ENCODE peak calls at places on chromosomes 1 and 21, in six cellular contexts. D is esophagus squamous epithelium; K is effector CD8-positive, alpha-beta T cell; L is endothelial cell of umbilical vein; S is epithelial cell of prostate; Z is psoas muscle. T is an unnamed sample.

GRCh38 chr21:42164064-42164789 is 54.7 kb upstream of the ABCG1 start:
- DNase-seq in D (no peak), K (peak), L (peak), S (no peak), Z (peak), T (peak)

GRCh38 chr21:20445971-20446370 is 552.2 kb upstream of the NCAM2 start:
- DNase-seq in D (no peak), K (no peak), L (no peak), S (no peak), Z (no peak), T (no peak)

GRCh38 chr1:213200630-213201029 is 149.6 kb downstream of the RPS6KC1 start:
- DNase-seq in D (no peak), K (no peak), L (no peak), S (no peak), Z (no peak), T (no peak)

GRCh38 chr1:167332503-167332902 is 111.8 kb downstream of the POU2F1 start:
- DNase-seq in D (no peak), K (no peak), L (peak), S (no peak), Z (no peak), T (no peak)

GRCh38 chr21:34159617-34159883 is 86.2 kb downstream of the MRPS6 start:
- DNase-seq in D (no peak), K (no peak), L (no peak), S (no peak), Z (no peak), T (no peak)

GRCh38 chr1:98490099-98490498 is 171.4 kb upstream of the SNX7 start:
- DNase-seq in D (no peak), K (no peak), L (no peak), S (no peak), Z (no peak), T (no peak)

GRCh38 chr1:1616045-1616821 is 933 bp downstream of the MIB2 start:
- DNase-seq in D (no peak), K (peak), L (peak), S (no peak), Z (peak), T (peak)

GRCh38 chr1:6134206-6134605 is 45.9 kb downstream of the CHD5 start:
- DNase-seq in D (no peak), K (no peak), L (no peak), S (no peak), Z (peak), T (no peak)

GRCh38 chr1:235990376-235990795 is 74.5 kb downstream of the NID1 start:
- DNase-seq in D (no peak), K (no peak), L (no peak), S (no peak), Z (no peak), T (no peak)

GRCh38 chr1:26066160-26066559 is 1.3 kb downstream of the TRIM63 start:
- DNase-seq in D (no peak), K (no peak), L (no peak), S (no peak), Z (peak), T (no peak)

GRCh38 chr1:15578921-15579682 is 5.7 kb downstream of the AGMAT start:
- DNase-seq in D (peak), K (no peak), L (no peak), S (no peak), Z (no peak), T (no peak)

GRCh38 chr1:1869459-1869858 is 21.4 kb downstream of the GNB1 start:
- DNase-seq in D (no peak), K (no peak), L (no peak), S (no peak), Z (no peak), T (no peak)

GRCh38 chr1:229556551-229556950 is 2.0 kb downstream of the ABCB10 start:
- DNase-seq in D (no peak), K (no peak), L (no peak), S (no peak), Z (no peak), T (no peak)

GRCh38 chr1:225842074-225842473 is 32.1 kb downstream of the EPHX1 start:
- DNase-seq in D (no peak), K (no peak), L (no peak), S (no peak), Z (no peak), T (no peak)

GRCh38 chr1:235073968-235074334 is 54.7 kb downstream of the TOMM20 start:
- DNase-seq in D (no peak), K (no peak), L (no peak), S (no peak), Z (no peak), T (no peak)

GRCh38 chr1:152613511-152613910 is at the start of gene LCE3B:
- DNase-seq in D (no peak), K (no peak), L (no peak), S (no peak), Z (no peak), T (no peak)

GRCh38 chr1:223001653-223002634 is 141.1 kb downstream of the TLR5 start:
- DNase-seq in D (no peak), K (no peak), L (no peak), S (peak), Z (no peak), T (peak)

GRCh38 chr1:44842763-44843655 is at the start of gene PTCH2:
- DNase-seq in D (no peak), K (peak), L (peak), S (no peak), Z (peak), T (peak)

GRCh38 chr1:11985851-11986250 is 5.6 kb downstream of the MFN2 start:
- DNase-seq in D (no peak), K (no peak), L (no peak), S (no peak), Z (no peak), T (peak)

GRCh38 chr1:20100632-20101355 is 18.5 kb downstream of the PLA2G2D start:
- DNase-seq in D (no peak), K (no peak), L (peak), S (peak), Z (no peak), T (peak)

GRCh38 chr1:244653439-244654283 is 735 bp downstream of the DESI2 start:
- DNase-seq in D (no peak), K (no peak), L (peak), S (no peak), Z (no peak), T (peak)

GRCh38 chr1:151720974-151721787 is at the start of gene RIIAD1:
- DNase-seq in D (no peak), K (peak), L (no peak), S (no peak), Z (peak), T (peak)

GRCh38 chr1:179058343-179059184 is 23.3 kb upstream of the TOR3A start:
- DNase-seq in D (no peak), K (no peak), L (no peak), S (no peak), Z (no peak), T (no peak)

GRCh38 chr21:35316933-35317332 is 267.8 kb upstream of the RUNX1 start:
- DNase-seq in D (no peak), K (no peak), L (no peak), S (no peak), Z (no peak), T (no peak)

GRCh38 chr1:241600496-241600901 is 39.7 kb downstream of the CHML start:
- DNase-seq in D (no peak), K (no peak), L (no peak), S (no peak), Z (no peak), T (no peak)

GRCh38 chr1:208654241-208654640 is 410.1 kb upstream of the PLXNA2 start:
- DNase-seq in D (no peak), K (no peak), L (peak), S (no peak), Z (no peak), T (peak)

GRCh38 chr21:15062566-15062965 is 2.2 kb downstream of the NRIP1 start:
- DNase-seq in D (no peak), K (no peak), L (peak), S (no peak), Z (no peak), T (peak)

GRCh38 chr1:54815086-54815876 is 14.2 kb upstream of the TTC22 start:
- DNase-seq in D (no peak), K (no peak), L (no peak), S (no peak), Z (no peak), T (no peak)

GRCh38 chr1:16978589-16979474 is 1.6 kb downstream of the MFAP2 start:
- DNase-seq in D (no peak), K (no peak), L (peak), S (no peak), Z (peak), T (peak)

T was measured in lung microvascular endothelial cell.